ENCODE peak calls at places on chromosomes 1 and 21, in nine cellular contexts. O is fibroblast of the aortic adventitia; V is CD14-positive monocyte; A is astrocyte; J is BJ; L is HFFc6; D is CD8-positive, alpha-beta T cell; U is astrocyte of the cerebellum; B is esophagus muscularis mucosa. K is an unnamed sample.
A peak's percentile ranks its signal among the peaks of the same experiment; 100 is the strongest.

GRCh38 chr1:150551784-150552691 is 2.8 kb downstream of the ADAMTSL4 start:
- DNase-seq in U (no peak), J (peak; percentile 71), V (peak; percentile 91), A (peak; percentile 81), L (peak; percentile 79), O (peak; percentile 94), D (no peak), B (peak; percentile 98), K (peak; percentile 73)

GRCh38 chr1:206705187-206705586 is 20.5 kb downstream of the MAPKAPK2 start:
- DNase-seq in D (no peak), J (no peak), L (peak; percentile 73), U (no peak), V (no peak), B (no peak), O (peak; percentile 81), A (peak; percentile 75), K (peak; percentile 55)

GRCh38 chr21:41227357-41228005 is 59.5 kb downstream of the BACE2 start:
- DNase-seq in V (no peak), L (no peak), J (no peak), D (no peak), B (no peak), O (no peak), U (no peak), A (no peak), K (no peak)

GRCh38 chr1:201888282-201889033 is at the start of gene SHISA4:
- DNase-seq in V (no peak), A (peak; percentile 37), J (no peak), O (no peak), L (peak; percentile 70), D (no peak), U (no peak), B (no peak), K (no peak)

GRCh38 chr1:145871994-145872411 is 13.1 kb upstream of the PIAS3 start:
- DNase-seq in A (peak; percentile 33), L (peak; percentile 25), D (peak; percentile 49), B (no peak), U (no peak), V (no peak), O (peak; percentile 49), J (no peak), K (no peak)

GRCh38 chr1:207241164-207241934 is 80.1 kb upstream of the CD55 start:
- DNase-seq in U (no peak), V (no peak), D (no peak), O (peak; percentile 47), A (no peak), J (no peak), B (no peak), L (no peak), K (no peak)

GRCh38 chr1:42922687-42923366 is 35.8 kb downstream of the SLC2A1 start:
- DNase-seq in L (peak; percentile 72), O (peak; percentile 66), U (peak; percentile 66), B (no peak), J (peak; percentile 12), V (no peak), D (peak; percentile 60), A (peak; percentile 60), K (no peak)

GRCh38 chr1:20589331-20590312 is 725 bp downstream of the CDA start:
- DNase-seq in J (no peak), L (peak; percentile 29), U (no peak), A (peak; percentile 54), O (peak; percentile 72), B (no peak), D (no peak), V (peak; percentile 83), K (no peak)

GRCh38 chr1:59057211-59057694 is 239.6 kb upstream of the FGGY start:
- DNase-seq in A (peak; percentile 49), O (peak; percentile 98), B (peak; percentile 95), L (peak; percentile 96), D (no peak), V (peak; percentile 48), J (peak; percentile 95), U (peak; percentile 86), K (peak; percentile 95)

GRCh38 chr21:14995695-14996490 is 68.9 kb downstream of the NRIP1 start:
- DNase-seq in D (no peak), U (peak; percentile 73), B (no peak), O (peak; percentile 89), L (peak; percentile 26), V (no peak), A (peak; percentile 78), J (no peak), K (no peak)

GRCh38 chr1:21192284-21192683 is 15.6 kb upstream of the EIF4G3 start:
- DNase-seq in O (no peak), D (no peak), B (no peak), A (no peak), V (no peak), L (no peak), U (no peak), J (no peak), K (no peak)

GRCh38 chr1:229984310-229984991 is 82.6 kb upstream of the GALNT2 start:
- DNase-seq in V (no peak), O (no peak), L (no peak), A (no peak), J (no peak), B (peak; percentile 64), D (no peak), U (no peak), K (no peak)

GRCh38 chr1:1672181-1672965 is 13.6 kb upstream of the CDK11B start:
- DNase-seq in J (no peak), B (no peak), V (peak; percentile 19), O (no peak), A (no peak), D (no peak), U (no peak), L (no peak), K (no peak)

GRCh38 chr1:54132485-54132884 is 20.3 kb downstream of the CDCP2 start:
- DNase-seq in J (no peak), A (no peak), U (no peak), L (peak; percentile 30), O (no peak), D (no peak), V (no peak), B (no peak), K (no peak)

GRCh38 chr1:231416896-231417295 is 5.2 kb downstream of the EGLN1 start:
- DNase-seq in J (no peak), A (no peak), U (no peak), O (peak; percentile 42), L (no peak), B (no peak), V (no peak), D (no peak), K (no peak)

GRCh38 chr1:218658899-218659298 is 313.8 kb downstream of the TGFB2 start:
- DNase-seq in D (no peak), B (no peak), L (peak; percentile 74), J (no peak), O (peak; percentile 52), A (peak; percentile 98), V (no peak), U (peak; percentile 91), K (no peak)

GRCh38 chr1:218659911-218660677 is 315.0 kb downstream of the TGFB2 start:
- DNase-seq in L (peak; percentile 57), U (no peak), V (no peak), A (peak; percentile 68), O (peak; percentile 35), B (no peak), J (no peak), D (no peak), K (no peak)

GRCh38 chr1:218660678-218661053 is 315.5 kb downstream of the TGFB2 start:
- DNase-seq in D (no peak), J (peak; percentile 35), B (no peak), A (peak; percentile 92), U (peak; percentile 47), V (no peak), L (peak; percentile 64), O (peak; percentile 77), K (peak; percentile 39)

GRCh38 chr1:218656301-218657037 is 311.3 kb downstream of the TGFB2 start:
- DNase-seq in J (no peak), D (no peak), U (no peak), A (peak; percentile 48), L (no peak), O (peak; percentile 45), B (no peak), V (no peak), K (no peak)

GRCh38 chr1:218658294-218658693 is 313.2 kb downstream of the TGFB2 start:
- DNase-seq in L (peak; percentile 16), U (no peak), A (peak; percentile 56), O (peak; percentile 42), V (no peak), D (no peak), J (no peak), B (no peak), K (no peak)
- TF ChIP-seq CTCF in L (no peak), U (no peak), A (peak; percentile 15), O (peak; percentile 13), V (no peak), D (no peak), J (peak; percentile 6), B (no peak), K (no peak)

DNA sequence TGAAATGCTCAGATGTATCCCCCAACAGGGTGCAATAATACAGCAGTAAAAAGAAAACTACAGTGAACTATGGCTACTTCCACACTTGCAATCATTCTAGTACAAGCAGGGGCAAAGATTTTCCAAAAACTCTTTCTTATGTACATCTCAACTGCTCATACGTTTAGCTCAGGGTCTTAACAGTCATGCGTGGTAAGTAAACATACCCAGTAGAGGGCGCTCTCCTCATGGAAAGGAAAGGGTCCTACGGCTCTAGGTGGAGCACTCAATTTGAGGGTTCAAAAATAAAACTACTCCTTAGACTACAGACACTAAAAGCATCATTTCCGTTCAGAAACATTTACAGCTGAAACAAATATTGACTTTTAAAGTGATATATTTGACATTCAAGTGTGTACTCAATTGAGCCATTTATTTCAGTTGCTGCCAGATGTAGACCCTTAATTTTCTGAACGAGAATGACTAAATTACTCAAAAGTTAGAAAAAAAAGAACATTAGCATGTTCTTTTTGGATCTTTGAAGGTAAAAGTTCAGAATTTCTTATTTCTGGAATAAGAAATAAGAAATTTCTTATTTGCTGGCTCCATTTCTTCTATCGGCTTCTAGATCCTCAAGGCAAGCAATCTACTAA is 143.4 kb downstream of the KCTD3 start:
- DNase-seq in A (peak; percentile 29), J (no peak), B (no peak), D (no peak), L (peak; percentile 51), O (peak; percentile 77), U (peak; percentile 1), V (no peak), K (peak; percentile 24)
- TF ChIP-seq CTCF in A (peak; percentile 62), J (peak; percentile 73), B (peak; percentile 16), D (no peak), L (peak; percentile 94), O (peak; percentile 70), U (peak; percentile 44), V (peak; percentile 54), K (peak; percentile 64)

DNA sequence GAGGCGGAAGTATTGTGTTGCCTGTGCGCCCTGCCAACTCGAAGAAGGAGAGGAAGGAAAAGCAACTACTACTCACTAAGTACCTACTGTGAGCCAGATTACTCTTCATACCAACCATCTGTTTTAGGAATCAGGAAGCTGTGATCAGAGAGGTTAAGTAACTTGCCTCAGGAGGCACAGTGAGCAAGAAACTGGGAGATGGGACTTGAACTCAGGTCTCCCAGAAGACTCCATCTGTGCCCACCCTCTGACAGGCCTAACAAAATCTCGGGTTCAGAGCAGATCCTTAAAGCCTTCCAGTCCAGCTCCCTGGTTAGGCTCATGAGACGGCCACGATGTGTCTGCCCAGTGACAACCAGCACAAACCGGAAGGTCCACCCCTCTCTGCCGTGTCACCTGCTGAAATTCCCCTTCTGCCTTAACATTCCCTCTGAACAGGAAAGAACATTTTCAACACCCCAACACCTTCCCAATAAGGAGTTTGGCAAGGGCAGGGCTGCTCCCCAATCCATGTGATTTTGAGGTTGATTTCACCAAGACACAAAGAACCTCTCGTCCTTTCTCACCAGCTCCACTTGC is 230.1 kb downstream of the TOMM20 start:
- DNase-seq in O (no peak), D (no peak), J (no peak), U (no peak), V (no peak), B (no peak), A (no peak), L (no peak), K (no peak)
- TF ChIP-seq CTCF in O (no peak), D (no peak), J (no peak), U (no peak), V (no peak), B (no peak), A (no peak), L (no peak), K (no peak)

GRCh38 chr1:18183477-18183974 is 75.9 kb downstream of the IGSF21 start:
- DNase-seq in O (no peak), A (no peak), B (no peak), U (no peak), V (no peak), D (no peak), J (no peak), L (no peak), K (no peak)
- TF ChIP-seq CTCF in O (no peak), A (no peak), B (no peak), U (no peak), V (no peak), D (no peak), J (no peak), L (no peak), K (no peak)

K was measured in AG09309.